ENCODE peak calls at places on chromosomes 5 and 9, in eight cellular contexts. C is endothelial cell of umbilical vein, Z is upper lobe of left lung, M is spleen, X is GM23338, U is prostate gland, Q is H1, A is HepG2. O is an unnamed sample. For H3K4me1, the result is how much of the 10 kb centered on the place peaks cover.

GRCh38 chr9:26870292-26870691 is 22.3 kb downstream of the CAAP1 start:
- DNase-seq in C (peak), Z (no peak), M (no peak), X (no peak), U (no peak), Q (no peak), A (no peak), O (no peak)

GRCh38 chr5:171840701-171841522 is 55.3 kb downstream of the SMIM23 start:
- DNase-seq in C (no peak), Z (no peak), M (peak), X (no peak), U (no peak), Q (no peak), A (no peak), O (no peak)

GRCh38 chr5:151196556-151197290 is 27.2 kb downstream of the CCDC69 start:
- DNase-seq in C (no peak), Z (no peak), M (no peak), X (no peak), U (no peak), Q (no peak), A (no peak), O (peak)

GRCh38 chr9:99259231-99259918 is 37.3 kb downstream of the SEC61B start:
- DNase-seq in C (peak), Z (peak), M (peak), X (peak), U (peak), Q (no peak), A (no peak), O (peak)

GRCh38 chr9:123395276-123396006 is 39.4 kb downstream of the CRB2 start:
- DNase-seq in C (no peak), Z (no peak), M (no peak), X (no peak), U (no peak), Q (no peak), A (no peak), O (no peak)

GRCh38 chr9:127990539-127990938 is 9.8 kb upstream of the EEIG1 start:
- DNase-seq in C (no peak), Z (no peak), M (no peak), X (no peak), U (no peak), Q (no peak), A (no peak), O (no peak)

GRCh38 chr5:133410335-133410828 is 202.0 kb downstream of the FSTL4 start:
- DNase-seq in C (no peak), Z (no peak), M (no peak), X (no peak), U (no peak), Q (no peak), A (no peak), O (no peak)

GRCh38 chr5:14407746-14408175 is 173.8 kb upstream of the OTULINL start:
- DNase-seq in C (peak), Z (no peak), M (no peak), X (no peak), U (no peak), Q (no peak), A (no peak), O (no peak)

GRCh38 chr5:82164957-82165698 is 113.0 kb downstream of the RPS23 start:
- DNase-seq in C (no peak), Z (no peak), M (no peak), X (peak), U (peak), Q (no peak), A (no peak), O (no peak)

GRCh38 chr5:74540582-74540981 is 99.9 kb downstream of the ENC1 start:
- DNase-seq in C (no peak), Z (no peak), M (no peak), X (peak), U (no peak), Q (no peak), A (no peak), O (no peak)

GRCh38 chr5:181098642-181099452 is 32.1 kb downstream of the OR2V1 start:
- DNase-seq in C (no peak), Z (no peak), M (no peak), X (no peak), U (no peak), Q (no peak), A (no peak), O (no peak)

GRCh38 chr9:108186996-108187395 is 668.8 kb downstream of the ACTL7B start:
- DNase-seq in C (no peak), Z (no peak), M (no peak), X (no peak), U (no peak), Q (no peak), A (no peak), O (peak)

GRCh38 chr5:139660105-139660915 is 12.2 kb downstream of the CXXC5 start:
- DNase-seq in C (peak), Z (no peak), M (peak), X (no peak), U (peak), Q (no peak), A (no peak), O (peak)

GRCh38 chr5:174609116-174609515 is 115.3 kb upstream of the MSX2 start:
- DNase-seq in C (no peak), Z (peak), M (no peak), X (no peak), U (peak), Q (no peak), A (no peak), O (no peak)

GRCh38 chr5:136036991-136037705 is 8.4 kb downstream of the TGFBI start:
- DNase-seq in C (peak), Z (no peak), M (peak), X (no peak), U (peak), Q (no peak), A (no peak), O (peak)

GRCh38 chr5:115258001-115258400 is 4.7 kb downstream of the PGGT1B start:
- DNase-seq in C (no peak), Z (no peak), M (no peak), X (no peak), U (no peak), Q (no peak), A (no peak), O (no peak)

GRCh38 chr5:59357421-59357977 is 536.0 kb downstream of the PDE4D start:
- DNase-seq in C (no peak), Z (no peak), M (peak), X (peak), U (no peak), Q (no peak), A (no peak), O (no peak)

GRCh38 chr9:3436629-3437028 is 89.2 kb downstream of the RFX3 start:
- DNase-seq in C (peak), Z (no peak), M (no peak), X (no peak), U (no peak), Q (no peak), A (no peak), O (no peak)

GRCh38 chr9:137717776-137718327 is 99.0 kb downstream of the EHMT1 start:
- DNase-seq in C (no peak), Z (no peak), M (no peak), X (no peak), U (no peak), Q (no peak), A (no peak), O (no peak)

GRCh38 chr5:124868661-124869060 is 122.2 kb upstream of the ZNF608 start:
- DNase-seq in C (peak), Z (no peak), M (no peak), X (no peak), U (no peak), Q (no peak), A (no peak), O (no peak)

GRCh38 chr5:124869481-124870033 is 123.1 kb upstream of the ZNF608 start:
- DNase-seq in C (peak), Z (no peak), M (no peak), X (no peak), U (no peak), Q (no peak), A (no peak), O (no peak)

GRCh38 chr5:124867064-124867707 is 120.7 kb upstream of the ZNF608 start:
- DNase-seq in C (no peak), Z (no peak), M (no peak), X (no peak), U (no peak), Q (no peak), A (no peak), O (no peak)

GRCh38 chr5:124866355-124867063 is 120.1 kb upstream of the ZNF608 start:
- DNase-seq in C (no peak), Z (no peak), M (no peak), X (no peak), U (no peak), Q (no peak), A (no peak), O (no peak)

GRCh38 chr5:124865603-124866354 is 119.3 kb upstream of the ZNF608 start:
- DNase-seq in C (peak), Z (no peak), M (no peak), X (no peak), U (no peak), Q (no peak), A (no peak), O (no peak)
- H3K4me3 ChIP-seq in C (no peak), Z (peak), M (no peak), X (no peak), U (no peak), Q (no peak), A (no peak), O (no peak)

GRCh38 chr5:67037171-67037570 is 159.4 kb downstream of the CD180 start:
- DNase-seq in C (no peak), Z (no peak), M (no peak), X (no peak), U (no peak), Q (no peak), A (no peak), O (no peak)

GRCh38 chr5:67043789-67044511 is 152.6 kb downstream of the CD180 start:
- DNase-seq in C (no peak), Z (no peak), M (no peak), X (no peak), U (no peak), Q (no peak), A (no peak), O (no peak)

GRCh38 chr5:67035098-67035740 is 161.4 kb downstream of the CD180 start:
- DNase-seq in C (no peak), Z (no peak), M (no peak), X (no peak), U (no peak), Q (no peak), A (no peak), O (no peak)

GRCh38 chr5:67042586-67043133 is 153.9 kb downstream of the CD180 start:
- DNase-seq in C (no peak), Z (no peak), M (no peak), X (no peak), U (no peak), Q (no peak), A (no peak), O (no peak)

GRCh38 chr5:67038817-67039603 is 157.6 kb downstream of the CD180 start:
- DNase-seq in C (peak), Z (no peak), M (no peak), X (no peak), U (no peak), Q (no peak), A (peak), O (no peak)
- TF ChIP-seq POLR2AphosphoS5 in C (peak), Z (no peak), M (no peak), X (no peak), U (no peak), Q (no peak), A (no peak), O (no peak)

DNA sequence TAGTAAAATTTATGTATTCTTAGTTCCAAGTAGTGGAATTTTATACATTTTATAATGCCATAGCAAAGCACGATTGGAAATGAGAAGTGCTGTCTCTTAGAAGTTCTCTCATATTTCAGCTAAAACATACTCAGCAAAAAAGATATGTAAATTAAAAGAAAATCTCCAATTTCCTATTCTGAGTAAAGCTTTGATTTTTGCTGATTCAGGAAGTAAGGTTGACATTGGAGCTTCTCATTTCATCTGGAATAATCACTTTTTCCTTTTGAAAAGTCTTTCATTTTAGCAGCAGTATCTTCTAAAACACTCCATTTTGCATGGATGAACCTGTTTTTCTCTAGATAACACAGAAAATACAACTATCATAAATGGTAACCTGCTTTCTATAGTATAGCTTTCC is 121.0 kb downstream of the ZCCHC7 start:
- DNase-seq in C (no peak), Z (no peak), M (no peak), X (no peak), U (no peak), Q (no peak), A (no peak), O (no peak)
- H3K4me1 ChIP-seq in C (under half), Z (under half), M (under half), X (half or more), U (under half), Q (under half), A (under half), O (under half)

GRCh38 chr9:37033753-37034319 is at the start of gene PAX5:
- DNase-seq in C (peak), Z (peak), M (peak), X (peak), U (no peak), Q (no peak), A (no peak), O (no peak)

GRCh38 chr9:37035472-37036236 is 1.6 kb upstream of the PAX5 start:
- DNase-seq in C (peak), Z (peak), M (peak), X (peak), U (no peak), Q (no peak), A (no peak), O (no peak)

GRCh38 chr9:37034320-37034937 is 361 bp upstream of the PAX5 start:
- DNase-seq in C (no peak), Z (peak), M (peak), X (peak), U (peak), Q (no peak), A (no peak), O (no peak)

GRCh38 chr9:37036237-37037136 is 2.4 kb upstream of the PAX5 start:
- DNase-seq in C (peak), Z (peak), M (peak), X (peak), U (peak), Q (no peak), A (no peak), O (no peak)

DNA sequence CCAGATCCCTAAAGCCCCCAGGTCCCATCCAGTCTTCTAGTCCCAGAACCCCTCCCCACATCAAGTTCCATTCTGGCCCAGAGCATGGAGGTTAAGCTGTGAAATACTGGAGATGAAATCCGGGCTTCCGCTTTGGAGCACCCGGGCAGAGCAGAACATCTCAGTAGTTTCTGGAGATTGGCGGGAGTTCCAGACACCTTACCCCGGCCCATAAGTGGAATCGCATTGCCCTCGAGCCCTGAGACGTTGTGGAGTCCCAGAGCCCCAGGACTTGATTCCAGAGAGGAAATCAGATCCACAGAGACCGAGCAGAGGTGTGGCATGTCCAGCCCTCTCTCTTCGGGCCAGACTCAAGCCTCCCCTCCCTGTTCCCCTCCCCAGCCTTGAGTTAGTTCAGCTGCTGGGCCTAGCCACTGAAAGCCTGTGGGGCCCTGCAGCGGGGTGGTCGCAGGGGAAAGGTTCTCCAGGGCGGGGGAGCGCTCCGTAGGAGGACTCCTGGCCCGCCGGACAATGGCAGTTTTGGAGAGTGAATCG is 937 bp upstream of the PAX5 start:
- DNase-seq in C (no peak), Z (no peak), M (peak), X (peak), U (no peak), Q (no peak), A (no peak), O (no peak)
- H3K4me3 ChIP-seq in C (no peak), Z (no peak), M (peak), X (peak), U (no peak), Q (peak), A (peak), O (no peak)

O was measured in sigmoid colon.